ENCODE peak calls at places on chromosome 6, in nine cellular contexts. One of them, this sample, is unnamed.

GRCh38 chr6:83984411-83984810 is 49.2 kb upstream of the MRAP2 start:
- DNase-seq in lower leg skin: no peak
- DNase-seq in thyroid gland: no peak
- DNase-seq in choroid plexus epithelial cell: no peak
- DNase-seq in astrocyte of the spinal cord: no peak
- DNase-seq in AG10803: no peak
- DNase-seq in HFFc6: no peak
- DNase-seq in AG04450: no peak
- DNase-seq in bronchial epithelial cell: no peak
- DNase-seq in this sample: no peak

GRCh38 chr6:165988757-165989456 is 178.7 kb downstream of the TBXT start:
- DNase-seq in AG04450: no peak
- DNase-seq in HFFc6: no peak
- DNase-seq in choroid plexus epithelial cell: no peak
- DNase-seq in thyroid gland: no peak
- DNase-seq in lower leg skin: no peak
- DNase-seq in AG10803: no peak
- DNase-seq in astrocyte of the spinal cord: peak
- DNase-seq in bronchial epithelial cell: no peak
- DNase-seq in this sample: no peak

GRCh38 chr6:45970326-45970725 is 45.3 kb downstream of the CLIC5 start:
- DNase-seq in astrocyte of the spinal cord: no peak
- DNase-seq in thyroid gland: no peak
- DNase-seq in HFFc6: no peak
- DNase-seq in lower leg skin: no peak
- DNase-seq in choroid plexus epithelial cell: no peak
- DNase-seq in bronchial epithelial cell: no peak
- DNase-seq in AG10803: no peak
- DNase-seq in AG04450: no peak
- DNase-seq in this sample: no peak

GRCh38 chr6:95545226-95545625 is 32.1 kb upstream of the MANEA start:
- DNase-seq in bronchial epithelial cell: peak
- DNase-seq in choroid plexus epithelial cell: no peak
- DNase-seq in lower leg skin: peak
- DNase-seq in AG10803: no peak
- DNase-seq in thyroid gland: no peak
- DNase-seq in astrocyte of the spinal cord: no peak
- DNase-seq in HFFc6: no peak
- DNase-seq in AG04450: no peak
- DNase-seq in this sample: no peak

GRCh38 chr6:24219670-24220069 is 93.7 kb downstream of the NRSN1 start:
- DNase-seq in AG04450: no peak
- DNase-seq in HFFc6: no peak
- DNase-seq in choroid plexus epithelial cell: no peak
- DNase-seq in thyroid gland: no peak
- DNase-seq in astrocyte of the spinal cord: no peak
- DNase-seq in AG10803: no peak
- DNase-seq in bronchial epithelial cell: no peak
- DNase-seq in lower leg skin: no peak
- DNase-seq in this sample: no peak

GRCh38 chr6:157050537-157051280 is 272.6 kb downstream of the TMEM242 start:
- DNase-seq in bronchial epithelial cell: no peak
- DNase-seq in lower leg skin: no peak
- DNase-seq in AG10803: no peak
- DNase-seq in thyroid gland: no peak
- DNase-seq in astrocyte of the spinal cord: no peak
- DNase-seq in choroid plexus epithelial cell: no peak
- DNase-seq in AG04450: no peak
- DNase-seq in HFFc6: no peak
- DNase-seq in this sample: no peak

GRCh38 chr6:1856381-1856780 is 246.7 kb downstream of the FOXC1 start:
- DNase-seq in AG10803: peak
- DNase-seq in AG04450: no peak
- DNase-seq in thyroid gland: peak
- DNase-seq in astrocyte of the spinal cord: peak
- DNase-seq in lower leg skin: no peak
- DNase-seq in HFFc6: peak
- DNase-seq in choroid plexus epithelial cell: peak
- DNase-seq in bronchial epithelial cell: peak
- DNase-seq in this sample: no peak

GRCh38 chr6:13709698-13710551 is 1.7 kb downstream of the RANBP9 start:
- DNase-seq in HFFc6: peak
- DNase-seq in choroid plexus epithelial cell: peak
- DNase-seq in bronchial epithelial cell: peak
- DNase-seq in AG04450: no peak
- DNase-seq in thyroid gland: no peak
- DNase-seq in astrocyte of the spinal cord: peak
- DNase-seq in lower leg skin: no peak
- DNase-seq in AG10803: peak
- DNase-seq in this sample: no peak

GRCh38 chr6:90098025-90098474 is 198.6 kb downstream of the BACH2 start:
- DNase-seq in AG04450: peak
- DNase-seq in lower leg skin: peak
- DNase-seq in AG10803: peak
- DNase-seq in choroid plexus epithelial cell: peak
- DNase-seq in bronchial epithelial cell: peak
- DNase-seq in HFFc6: peak
- DNase-seq in thyroid gland: peak
- DNase-seq in astrocyte of the spinal cord: peak
- DNase-seq in this sample: no peak

GRCh38 chr6:28167068-28167467 is 25.4 kb downstream of the ZKSCAN8 start:
- DNase-seq in thyroid gland: no peak
- DNase-seq in choroid plexus epithelial cell: peak
- DNase-seq in lower leg skin: no peak
- DNase-seq in HFFc6: peak
- DNase-seq in bronchial epithelial cell: peak
- DNase-seq in astrocyte of the spinal cord: peak
- DNase-seq in AG04450: peak
- DNase-seq in AG10803: peak
- DNase-seq in this sample: no peak

GRCh38 chr6:2111162-2111677 is 134.2 kb downstream of the GMDS start:
- DNase-seq in AG10803: peak
- DNase-seq in thyroid gland: no peak
- DNase-seq in astrocyte of the spinal cord: peak
- DNase-seq in bronchial epithelial cell: peak
- DNase-seq in choroid plexus epithelial cell: peak
- DNase-seq in lower leg skin: no peak
- DNase-seq in HFFc6: no peak
- DNase-seq in AG04450: no peak
- DNase-seq in this sample: no peak

GRCh38 chr6:52517502-52518278 is 59.2 kb downstream of the TRAM2 start:
- DNase-seq in AG10803: peak
- DNase-seq in astrocyte of the spinal cord: peak
- DNase-seq in lower leg skin: peak
- DNase-seq in choroid plexus epithelial cell: peak
- DNase-seq in HFFc6: peak
- DNase-seq in thyroid gland: peak
- DNase-seq in AG04450: peak
- DNase-seq in bronchial epithelial cell: peak
- DNase-seq in this sample: no peak

GRCh38 chr6:135144678-135145508 is 36.2 kb upstream of the MYB start:
- DNase-seq in choroid plexus epithelial cell: peak
- DNase-seq in HFFc6: peak
- DNase-seq in lower leg skin: no peak
- DNase-seq in AG04450: no peak
- DNase-seq in astrocyte of the spinal cord: peak
- DNase-seq in thyroid gland: peak
- DNase-seq in AG10803: peak
- DNase-seq in bronchial epithelial cell: peak
- DNase-seq in this sample: no peak

GRCh38 chr6:35583893-35584688 is 71.4 kb upstream of the TULP1 start:
- DNase-seq in HFFc6: peak
- DNase-seq in lower leg skin: peak
- DNase-seq in AG04450: peak
- DNase-seq in thyroid gland: peak
- DNase-seq in astrocyte of the spinal cord: peak
- DNase-seq in bronchial epithelial cell: peak
- DNase-seq in choroid plexus epithelial cell: peak
- DNase-seq in AG10803: peak
- DNase-seq in this sample: peak

GRCh38 chr6:5998741-5999687 is 7.7 kb downstream of the NRN1 start:
- DNase-seq in lower leg skin: no peak
- DNase-seq in bronchial epithelial cell: no peak
- DNase-seq in astrocyte of the spinal cord: peak
- DNase-seq in HFFc6: no peak
- DNase-seq in AG10803: peak
- DNase-seq in AG04450: no peak
- DNase-seq in thyroid gland: no peak
- DNase-seq in choroid plexus epithelial cell: no peak
- DNase-seq in this sample: peak
- TF ChIP-seq CTCF in lower leg skin: no peak
- TF ChIP-seq CTCF in bronchial epithelial cell: no peak
- TF ChIP-seq CTCF in astrocyte of the spinal cord: peak
- TF ChIP-seq CTCF in HFFc6: peak
- TF ChIP-seq CTCF in AG10803: no peak
- TF ChIP-seq CTCF in AG04450: no peak
- TF ChIP-seq CTCF in thyroid gland: no peak
- TF ChIP-seq CTCF in choroid plexus epithelial cell: no peak
- TF ChIP-seq CTCF in this sample: no peak

DNA sequence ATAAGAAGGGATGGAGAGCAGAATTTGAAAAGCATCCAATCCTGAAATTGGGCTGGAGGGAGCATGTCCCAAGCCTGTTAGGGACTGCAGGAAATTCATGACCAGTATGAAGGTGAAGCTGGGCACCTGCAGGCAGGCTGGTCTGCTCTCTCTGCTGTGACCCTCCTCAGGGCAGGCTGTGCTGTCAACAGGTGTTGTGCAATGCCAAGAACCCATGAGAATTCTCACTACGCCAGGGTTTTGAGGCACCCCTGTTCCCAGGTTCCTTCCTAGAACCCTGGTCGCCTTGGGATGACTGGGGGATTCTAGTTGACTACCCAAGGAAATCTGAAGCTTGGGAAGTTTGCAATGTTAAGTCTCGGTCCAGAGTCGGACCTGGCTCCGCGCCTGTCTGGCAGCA is 13.3 kb upstream of the MAS1L start:
- DNase-seq in choroid plexus epithelial cell: no peak
- DNase-seq in bronchial epithelial cell: no peak
- DNase-seq in thyroid gland: no peak
- DNase-seq in AG04450: no peak
- DNase-seq in lower leg skin: no peak
- DNase-seq in AG10803: no peak
- DNase-seq in astrocyte of the spinal cord: no peak
- DNase-seq in HFFc6: no peak
- DNase-seq in this sample: no peak
- TF ChIP-seq CTCF in choroid plexus epithelial cell: no peak
- TF ChIP-seq CTCF in bronchial epithelial cell: no peak
- TF ChIP-seq CTCF in thyroid gland: no peak
- TF ChIP-seq CTCF in AG04450: no peak
- TF ChIP-seq CTCF in lower leg skin: no peak
- TF ChIP-seq CTCF in AG10803: no peak
- TF ChIP-seq CTCF in astrocyte of the spinal cord: no peak
- TF ChIP-seq CTCF in HFFc6: no peak
- TF ChIP-seq CTCF in this sample: no peak

DNA sequence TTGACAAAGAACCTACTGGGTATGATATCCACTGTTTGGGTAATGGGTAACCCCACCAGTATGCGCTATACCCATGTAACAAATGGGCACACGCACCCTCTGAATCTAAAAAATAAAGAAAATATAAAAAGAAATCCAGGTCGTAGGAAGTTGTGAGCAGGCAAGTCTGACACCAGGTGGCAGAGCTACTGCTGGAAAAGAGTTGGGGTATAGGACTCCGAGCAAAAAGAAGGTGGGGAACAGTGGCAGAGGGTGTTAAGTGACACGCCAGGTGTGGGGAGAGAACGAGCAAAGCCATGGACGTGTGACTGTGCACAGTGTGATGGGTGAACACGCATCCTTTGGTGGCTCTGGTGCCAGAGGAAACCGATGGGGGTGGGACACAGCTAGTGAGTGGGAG is 46.7 kb downstream of the NOX3 start:
- DNase-seq in choroid plexus epithelial cell: no peak
- DNase-seq in AG04450: no peak
- DNase-seq in lower leg skin: no peak
- DNase-seq in HFFc6: no peak
- DNase-seq in thyroid gland: no peak
- DNase-seq in astrocyte of the spinal cord: no peak
- DNase-seq in bronchial epithelial cell: no peak
- DNase-seq in AG10803: no peak
- DNase-seq in this sample: no peak
- TF ChIP-seq CTCF in choroid plexus epithelial cell: peak
- TF ChIP-seq CTCF in AG04450: no peak
- TF ChIP-seq CTCF in lower leg skin: no peak
- TF ChIP-seq CTCF in HFFc6: peak
- TF ChIP-seq CTCF in thyroid gland: no peak
- TF ChIP-seq CTCF in astrocyte of the spinal cord: no peak
- TF ChIP-seq CTCF in bronchial epithelial cell: no peak
- TF ChIP-seq CTCF in AG10803: no peak
- TF ChIP-seq CTCF in this sample: no peak

DNA sequence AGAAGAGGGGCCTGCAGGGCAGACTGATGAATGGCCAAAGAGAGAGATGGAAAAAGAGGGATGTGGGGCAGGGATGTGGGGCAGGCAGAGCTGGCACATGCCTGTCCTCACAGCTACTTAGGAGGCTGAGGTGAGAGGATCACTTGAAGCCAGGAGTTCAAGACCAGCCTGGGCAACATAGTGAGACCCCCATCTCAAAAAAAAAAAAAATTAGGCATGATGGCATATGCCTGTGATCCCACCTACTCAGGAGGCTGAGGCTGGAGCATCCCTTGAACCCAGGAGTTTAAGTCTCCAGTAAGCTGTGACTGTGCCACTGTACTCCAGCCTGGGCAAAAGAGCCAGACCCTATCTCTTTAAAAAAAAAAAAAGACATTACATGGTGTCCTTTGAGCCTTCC is 34.8 kb downstream of the RNF8 start:
- DNase-seq in HFFc6: no peak
- DNase-seq in bronchial epithelial cell: no peak
- DNase-seq in AG10803: no peak
- DNase-seq in thyroid gland: no peak
- DNase-seq in choroid plexus epithelial cell: no peak
- DNase-seq in astrocyte of the spinal cord: no peak
- DNase-seq in AG04450: no peak
- DNase-seq in lower leg skin: no peak
- DNase-seq in this sample: no peak
- TF ChIP-seq CTCF in HFFc6: no peak
- TF ChIP-seq CTCF in bronchial epithelial cell: no peak
- TF ChIP-seq CTCF in AG10803: no peak
- TF ChIP-seq CTCF in thyroid gland: no peak
- TF ChIP-seq CTCF in choroid plexus epithelial cell: no peak
- TF ChIP-seq CTCF in astrocyte of the spinal cord: no peak
- TF ChIP-seq CTCF in AG04450: no peak
- TF ChIP-seq CTCF in lower leg skin: no peak
- TF ChIP-seq CTCF in this sample: no peak

DNA sequence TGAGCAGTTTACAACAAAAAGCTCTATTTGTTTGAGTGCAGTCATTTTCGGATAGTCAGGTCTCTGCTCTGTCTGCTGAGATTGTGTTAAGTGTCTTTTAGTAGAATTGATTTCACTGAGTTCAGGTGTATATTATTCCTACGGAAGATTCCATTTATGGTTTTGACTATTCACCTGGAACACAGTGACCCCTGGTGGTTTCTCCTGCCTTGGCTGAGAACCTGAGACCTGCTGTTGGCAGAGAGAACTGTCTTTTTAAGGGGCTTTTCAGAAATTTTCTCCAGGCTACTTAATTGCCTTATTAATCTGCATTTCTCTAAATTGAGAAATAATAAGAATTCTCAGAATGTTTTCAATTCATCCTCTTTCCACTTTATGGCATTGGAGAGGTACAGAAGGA is 508.0 kb downstream of the TBC1D32 start:
- DNase-seq in AG10803: no peak
- DNase-seq in astrocyte of the spinal cord: peak
- DNase-seq in choroid plexus epithelial cell: peak
- DNase-seq in lower leg skin: no peak
- DNase-seq in HFFc6: no peak
- DNase-seq in bronchial epithelial cell: peak
- DNase-seq in thyroid gland: peak
- DNase-seq in AG04450: no peak
- DNase-seq in this sample: peak
- TF ChIP-seq CTCF in AG10803: peak
- TF ChIP-seq CTCF in astrocyte of the spinal cord: peak
- TF ChIP-seq CTCF in choroid plexus epithelial cell: peak
- TF ChIP-seq CTCF in lower leg skin: no peak
- TF ChIP-seq CTCF in HFFc6: peak
- TF ChIP-seq CTCF in bronchial epithelial cell: peak
- TF ChIP-seq CTCF in thyroid gland: peak
- TF ChIP-seq CTCF in AG04450: no peak
- TF ChIP-seq CTCF in this sample: peak

This sample was measured in neural crest cell.